ENCODE peak calls at places on chromosomes 13 and 19, in seven cellular contexts. P is aorta; I is HFF-Myc; L is G401; X is hepatocyte; R is naive thymus-derived CD8-positive, alpha-beta T cell; J is SHP77. A is an unnamed sample.

GRCh38 chr19:40640744-40641143 is 39.6 kb downstream of the LTBP4 start:
- DNase-seq in R (no peak), X (no peak), J (no peak), L (no peak), P (no peak), I (no peak), A (no peak)

GRCh38 chr19:58559275-58560006 is 1.0 kb upstream of the UBE2M start:
- DNase-seq in J (no peak), L (peak; percentile 93), R (no peak), I (peak; percentile 84), P (peak; percentile 97), X (peak; percentile 94), A (no peak)

GRCh38 chr19:17319473-17320238 is 10.3 kb downstream of the DDA1 start:
- DNase-seq in L (no peak), J (no peak), R (no peak), I (no peak), X (no peak), P (no peak), A (no peak)

GRCh38 chr13:113452942-113453901 is at the start of gene ADPRHL1:
- DNase-seq in L (peak; percentile 22), I (no peak), P (no peak), X (no peak), J (no peak), R (no peak), A (no peak)

GRCh38 chr13:110322126-110322827 is 15.2 kb downstream of the COL4A2 start:
- DNase-seq in R (no peak), L (no peak), X (no peak), I (no peak), J (no peak), P (peak; percentile 81), A (no peak)

GRCh38 chr19:14021474-14021873 is 6.5 kb upstream of the RLN3 start:
- DNase-seq in P (no peak), I (no peak), J (no peak), L (no peak), R (no peak), X (no peak), A (no peak)

GRCh38 chr13:95246292-95247082 is 54.8 kb downstream of the ABCC4 start:
- DNase-seq in L (no peak), R (no peak), J (peak; percentile 37), P (no peak), I (no peak), X (no peak), A (no peak)

GRCh38 chr19:56699552-56699951 is 28.0 kb upstream of the ZNF835 start:
- DNase-seq in L (no peak), I (no peak), P (no peak), X (no peak), R (no peak), J (no peak), A (no peak)

GRCh38 chr13:50810468-50810867 is 33.0 kb downstream of the DLEU7 start:
- DNase-seq in R (no peak), L (no peak), P (no peak), J (no peak), I (no peak), X (no peak), A (no peak)

GRCh38 chr19:10936661-10937084 is 8.1 kb downstream of the TIMM29 start:
- DNase-seq in J (peak; percentile 81), X (peak; percentile 91), R (peak; percentile 39), I (peak; percentile 73), P (no peak), L (peak; percentile 90), A (peak; percentile 39)

GRCh38 chr13:73956101-73956500 is 178.1 kb downstream of the KLF12 start:
- DNase-seq in R (no peak), P (no peak), J (no peak), I (no peak), L (no peak), X (no peak), A (no peak)

GRCh38 chr13:46198794-46199193 is 12.9 kb upstream of the LRRC63 start:
- DNase-seq in P (no peak), I (no peak), X (no peak), R (no peak), J (no peak), L (no peak), A (no peak)

GRCh38 chr13:94583926-94584325 is 12.0 kb downstream of the TGDS start:
- DNase-seq in I (no peak), P (no peak), L (no peak), R (no peak), J (no peak), X (no peak), A (no peak)

GRCh38 chr19:46718157-46718933 is 1.4 kb upstream of the PRKD2 start:
- DNase-seq in R (peak; percentile 50), X (peak; percentile 50), I (no peak), J (no peak), L (peak; percentile 39), P (no peak), A (no peak)

GRCh38 chr19:35497406-35497805 is 7.1 kb upstream of the KRTDAP start:
- DNase-seq in R (no peak), X (no peak), I (no peak), L (no peak), J (no peak), P (no peak), A (no peak)

GRCh38 chr13:19658192-19658591 is 24.7 kb downstream of the MPHOSPH8 start:
- DNase-seq in J (no peak), I (no peak), P (no peak), L (no peak), X (no peak), R (no peak), A (no peak)

GRCh38 chr19:44677019-44677809 is 5.9 kb downstream of the CEACAM19 start:
- DNase-seq in I (no peak), L (no peak), J (no peak), X (peak; percentile 50), P (no peak), R (no peak), A (no peak)

GRCh38 chr19:48588670-48589399 is 17.7 kb upstream of the SPACA4 start:
- DNase-seq in X (peak; percentile 96), I (peak; percentile 48), L (peak; percentile 67), R (peak; percentile 73), P (peak; percentile 98), J (peak; percentile 62), A (no peak)

GRCh38 chr19:5686326-5686646 is 3.8 kb upstream of the RPL36 start:
- DNase-seq in I (no peak), J (no peak), X (no peak), L (no peak), P (no peak), R (no peak), A (no peak)

GRCh38 chr19:35791814-35792279 is 16.5 kb downstream of the ARHGAP33 start:
- DNase-seq in R (no peak), L (no peak), J (no peak), P (no peak), I (no peak), X (no peak), A (no peak)

GRCh38 chr19:7729211-7729610 is 2.7 kb downstream of the CLEC4G start:
- DNase-seq in P (no peak), R (no peak), X (no peak), I (no peak), J (no peak), L (no peak), A (no peak)

GRCh38 chr19:31338069-31338767 is 11.0 kb downstream of the TSHZ3 start:
- DNase-seq in X (peak; percentile 82), P (no peak), L (no peak), R (no peak), I (no peak), J (peak; percentile 46), A (peak; percentile 53)